ENCODE peak calls at places on chromosomes 12 and 14, in five cellular contexts. One of them, this sample, is unnamed.

GRCh38 chr14:62528296-62528695 is 517.0 kb downstream of the KCNH5 start:
- DNase-seq in thoracic aorta: no peak
- DNase-seq in CD8-positive, alpha-beta memory T cell: no peak
- DNase-seq in ovary: no peak
- DNase-seq in RWPE1: no peak
- DNase-seq in this sample: no peak

GRCh38 chr14:52599974-52600373 is 47.3 kb downstream of the GPR137C start:
- DNase-seq in thoracic aorta: no peak
- DNase-seq in CD8-positive, alpha-beta memory T cell: no peak
- DNase-seq in ovary: no peak
- DNase-seq in RWPE1: no peak
- DNase-seq in this sample: no peak

GRCh38 chr14:22391908-22392307 is 197.1 kb downstream of the DAD1 start:
- DNase-seq in thoracic aorta: no peak
- DNase-seq in CD8-positive, alpha-beta memory T cell: no peak
- DNase-seq in ovary: peak; percentile 38
- DNase-seq in RWPE1: peak; percentile 64
- DNase-seq in this sample: no peak

GRCh38 chr14:73896521-73896920 is 9.9 kb downstream of the ZNF410 start:
- DNase-seq in thoracic aorta: no peak
- DNase-seq in CD8-positive, alpha-beta memory T cell: no peak
- DNase-seq in ovary: no peak
- DNase-seq in RWPE1: no peak
- DNase-seq in this sample: no peak

GRCh38 chr12:19150273-19150895 is 20.9 kb downstream of the PLEKHA5 start:
- DNase-seq in thoracic aorta: no peak
- DNase-seq in CD8-positive, alpha-beta memory T cell: no peak
- DNase-seq in ovary: no peak
- DNase-seq in RWPE1: no peak
- DNase-seq in this sample: no peak

GRCh38 chr12:18476866-18477265 is 215.5 kb downstream of the PIK3C2G start:
- DNase-seq in thoracic aorta: no peak
- DNase-seq in CD8-positive, alpha-beta memory T cell: no peak
- DNase-seq in ovary: no peak
- DNase-seq in RWPE1: no peak
- DNase-seq in this sample: no peak

GRCh38 chr12:106342397-106343212 is 14.9 kb upstream of the POLR3B start:
- DNase-seq in thoracic aorta: peak; percentile 44
- DNase-seq in CD8-positive, alpha-beta memory T cell: no peak
- DNase-seq in ovary: peak; percentile 87
- DNase-seq in RWPE1: peak; percentile 51
- DNase-seq in this sample: no peak

GRCh38 chr14:61552196-61552595 is 143.1 kb upstream of the HIF1A start:
- DNase-seq in thoracic aorta: no peak
- DNase-seq in CD8-positive, alpha-beta memory T cell: no peak
- DNase-seq in ovary: no peak
- DNase-seq in RWPE1: no peak
- DNase-seq in this sample: no peak

GRCh38 chr12:1365703-1366102 is 228.7 kb downstream of the FBXL14 start:
- DNase-seq in thoracic aorta: no peak
- DNase-seq in CD8-positive, alpha-beta memory T cell: no peak
- DNase-seq in ovary: no peak
- DNase-seq in RWPE1: no peak
- DNase-seq in this sample: no peak

GRCh38 chr12:106226884-106227640 is 20.8 kb downstream of the CKAP4 start:
- DNase-seq in thoracic aorta: no peak
- DNase-seq in CD8-positive, alpha-beta memory T cell: peak; percentile 57
- DNase-seq in ovary: no peak
- DNase-seq in RWPE1: peak; percentile 84
- DNase-seq in this sample: peak; percentile 17

GRCh38 chr14:53306267-53306721 is 153.2 kb upstream of the DDHD1 start:
- DNase-seq in thoracic aorta: no peak
- DNase-seq in CD8-positive, alpha-beta memory T cell: peak; percentile 27
- DNase-seq in ovary: peak; percentile 82
- DNase-seq in RWPE1: peak; percentile 72
- DNase-seq in this sample: peak; percentile 13

GRCh38 chr14:72142328-72142727 is 210.1 kb downstream of the RGS6 start:
- DNase-seq in thoracic aorta: no peak
- DNase-seq in CD8-positive, alpha-beta memory T cell: no peak
- DNase-seq in ovary: no peak
- DNase-seq in RWPE1: no peak
- DNase-seq in this sample: no peak

GRCh38 chr12:50006754-50007442 is 18.4 kb downstream of the RACGAP1 start:
- DNase-seq in thoracic aorta: no peak
- DNase-seq in CD8-positive, alpha-beta memory T cell: no peak
- DNase-seq in ovary: no peak
- DNase-seq in RWPE1: no peak
- DNase-seq in this sample: no peak

GRCh38 chr12:41189395-41190251 is 1.5 kb downstream of the PDZRN4 start:
- DNase-seq in thoracic aorta: no peak
- DNase-seq in CD8-positive, alpha-beta memory T cell: no peak
- DNase-seq in ovary: peak; percentile 43
- DNase-seq in RWPE1: no peak
- DNase-seq in this sample: no peak

GRCh38 chr12:34291426-34291901 is 269.2 kb downstream of the ALG10 start:
- DNase-seq in thoracic aorta: no peak
- DNase-seq in CD8-positive, alpha-beta memory T cell: no peak
- DNase-seq in ovary: no peak
- DNase-seq in RWPE1: no peak
- DNase-seq in this sample: no peak

GRCh38 chr14:48936881-48937280 is 649.3 kb downstream of the RPS29 start:
- DNase-seq in thoracic aorta: no peak
- DNase-seq in CD8-positive, alpha-beta memory T cell: no peak
- DNase-seq in ovary: no peak
- DNase-seq in RWPE1: no peak
- DNase-seq in this sample: no peak

DNA sequence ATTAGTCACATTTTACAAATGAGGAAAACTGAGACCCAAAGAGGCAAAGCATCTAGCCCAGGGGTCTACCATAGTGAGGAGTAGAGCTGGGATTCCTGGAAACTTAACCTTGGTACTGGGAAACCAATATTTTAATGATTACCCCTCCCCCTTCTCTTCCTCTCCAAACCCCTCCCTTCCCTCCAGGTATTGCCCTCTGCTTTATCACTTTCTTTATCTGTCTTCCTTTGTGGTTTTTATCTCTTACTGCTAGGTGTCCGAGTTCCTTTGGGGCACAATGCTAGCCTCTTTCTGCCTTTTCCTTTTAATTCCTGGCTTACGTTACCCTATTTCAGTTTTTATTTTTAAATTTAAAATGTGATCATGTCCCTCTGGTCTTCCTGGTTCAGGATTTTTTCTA is 2.8 kb downstream of the GABARAPL1 start:
- DNase-seq in thoracic aorta: no peak
- DNase-seq in CD8-positive, alpha-beta memory T cell: no peak
- DNase-seq in ovary: no peak
- DNase-seq in RWPE1: no peak
- DNase-seq in this sample: no peak
- H3K27ac ChIP-seq in thoracic aorta: no peak overlapping the region
- H3K27ac ChIP-seq in CD8-positive, alpha-beta memory T cell: no peak overlapping the region
- H3K27ac ChIP-seq in ovary: no peak overlapping the region
- H3K27ac ChIP-seq in RWPE1: no peak overlapping the region
- H3K27ac ChIP-seq in this sample: no peak overlapping the region

DNA sequence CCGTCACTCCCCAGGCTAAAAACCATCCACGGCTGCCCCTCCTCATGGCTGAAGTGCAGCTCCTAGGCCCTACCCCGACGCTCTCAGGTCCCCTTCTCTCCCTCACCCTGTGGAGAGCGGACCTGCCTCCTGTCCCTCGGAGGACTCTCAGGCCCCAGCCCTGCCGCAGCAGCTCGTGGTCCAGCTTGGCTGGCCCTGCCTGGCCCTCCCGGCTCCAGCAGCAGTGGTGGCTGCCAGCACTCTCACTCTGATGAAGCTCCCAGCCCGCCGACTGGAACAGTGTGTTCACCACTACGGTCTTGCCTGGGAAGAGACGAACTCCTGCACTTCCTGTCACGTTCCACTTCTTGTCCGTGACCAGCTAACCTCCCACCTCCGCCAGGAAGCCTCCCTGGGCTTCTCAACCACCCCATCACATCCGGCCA is 11.1 kb downstream of the BAG5 start:
- DNase-seq in thoracic aorta: no peak
- DNase-seq in CD8-positive, alpha-beta memory T cell: no peak
- DNase-seq in ovary: no peak
- DNase-seq in RWPE1: no peak
- DNase-seq in this sample: no peak
- H3K27ac ChIP-seq in thoracic aorta: peak overlapping the region; percentile 90
- H3K27ac ChIP-seq in CD8-positive, alpha-beta memory T cell: no peak overlapping the region
- H3K27ac ChIP-seq in ovary: no peak overlapping the region
- H3K27ac ChIP-seq in RWPE1: peak overlapping the region; percentile 97
- H3K27ac ChIP-seq in this sample: no peak overlapping the region

GRCh38 chr12:103524238-103524875 is 28.6 kb upstream of the C12orf42 start:
- DNase-seq in thoracic aorta: no peak
- DNase-seq in CD8-positive, alpha-beta memory T cell: no peak
- DNase-seq in ovary: no peak
- DNase-seq in RWPE1: no peak
- DNase-seq in this sample: no peak
- H3K27ac ChIP-seq in thoracic aorta: no peak overlapping the region
- H3K27ac ChIP-seq in CD8-positive, alpha-beta memory T cell: no peak overlapping the region
- H3K27ac ChIP-seq in ovary: no peak overlapping the region
- H3K27ac ChIP-seq in RWPE1: no peak overlapping the region
- H3K27ac ChIP-seq in this sample: no peak overlapping the region

GRCh38 chr12:104280111-104280510 is 23.4 kb upstream of the EID3 start:
- DNase-seq in thoracic aorta: no peak
- DNase-seq in CD8-positive, alpha-beta memory T cell: no peak
- DNase-seq in ovary: no peak
- DNase-seq in RWPE1: no peak
- DNase-seq in this sample: no peak
- H3K27ac ChIP-seq in thoracic aorta: peak overlapping the region; percentile 78
- H3K27ac ChIP-seq in CD8-positive, alpha-beta memory T cell: no peak overlapping the region
- H3K27ac ChIP-seq in ovary: no peak overlapping the region
- H3K27ac ChIP-seq in RWPE1: no peak overlapping the region
- H3K27ac ChIP-seq in this sample: no peak overlapping the region

DNA sequence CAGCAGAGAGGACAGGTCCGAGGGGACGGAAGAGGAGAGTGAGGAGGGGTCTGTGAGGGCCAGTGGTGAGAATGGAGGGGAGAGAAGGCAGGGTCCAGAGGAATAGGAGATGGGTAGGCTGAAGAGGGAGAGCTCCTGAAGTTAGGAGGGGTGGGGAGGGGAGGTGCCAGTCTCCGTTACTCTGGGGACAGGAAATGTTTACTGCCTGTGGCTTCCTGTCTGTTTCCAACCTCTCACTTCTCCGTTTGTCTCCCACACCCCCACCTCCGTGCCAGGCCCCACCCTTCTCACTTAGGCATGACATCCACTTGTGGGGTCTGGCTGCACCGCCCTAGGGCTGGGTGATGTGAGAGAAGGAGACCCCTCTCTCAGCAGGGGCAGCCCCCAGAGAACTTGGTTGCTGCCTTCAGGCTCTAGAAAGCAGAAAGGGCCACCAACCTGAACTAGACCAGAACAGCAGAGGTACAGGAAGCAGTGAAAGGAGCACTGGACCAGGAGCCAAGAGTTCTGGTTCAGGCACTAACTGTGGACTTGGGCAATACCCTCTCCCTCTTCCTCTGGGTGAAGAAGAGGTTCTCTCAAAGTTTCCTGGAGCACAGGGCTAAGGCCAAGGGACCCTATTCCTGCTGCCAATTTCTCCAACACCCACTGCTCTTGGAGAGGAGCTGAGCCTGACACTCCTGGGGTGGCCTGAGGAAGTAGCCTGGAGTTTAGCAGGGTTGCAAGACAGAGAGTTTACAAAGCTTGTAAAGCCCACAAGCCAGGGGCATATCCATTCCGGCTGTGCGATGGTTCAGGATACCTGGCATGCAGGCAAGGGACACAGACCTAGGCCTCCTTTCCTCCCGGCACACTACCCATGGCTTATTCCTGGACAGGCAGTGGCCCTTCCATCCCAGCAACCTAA is 5.5 kb downstream of the ITGA5 start:
- DNase-seq in thoracic aorta: no peak
- DNase-seq in CD8-positive, alpha-beta memory T cell: peak; percentile 92
- DNase-seq in ovary: no peak
- DNase-seq in RWPE1: no peak
- DNase-seq in this sample: peak; percentile 84
- H3K27ac ChIP-seq in thoracic aorta: peak overlapping the region; percentile 67
- H3K27ac ChIP-seq in CD8-positive, alpha-beta memory T cell: peak overlapping the region; percentile 81
- H3K27ac ChIP-seq in ovary: no peak overlapping the region
- H3K27ac ChIP-seq in RWPE1: peak overlapping the region; percentile 89
- H3K27ac ChIP-seq in this sample: peak overlapping the region; percentile 99

GRCh38 chr14:77615231-77616132 is 955 bp downstream of the SPTLC2 start:
- DNase-seq in thoracic aorta: no peak
- DNase-seq in CD8-positive, alpha-beta memory T cell: peak; percentile 17
- DNase-seq in ovary: no peak
- DNase-seq in RWPE1: no peak
- DNase-seq in this sample: peak; percentile 2
- H3K27ac ChIP-seq in thoracic aorta: peak overlapping the region; percentile 70
- H3K27ac ChIP-seq in CD8-positive, alpha-beta memory T cell: peak overlapping the region; percentile 60
- H3K27ac ChIP-seq in ovary: no peak overlapping the region
- H3K27ac ChIP-seq in RWPE1: peak overlapping the region; percentile 88
- H3K27ac ChIP-seq in this sample: peak overlapping the region; percentile 41

DNA sequence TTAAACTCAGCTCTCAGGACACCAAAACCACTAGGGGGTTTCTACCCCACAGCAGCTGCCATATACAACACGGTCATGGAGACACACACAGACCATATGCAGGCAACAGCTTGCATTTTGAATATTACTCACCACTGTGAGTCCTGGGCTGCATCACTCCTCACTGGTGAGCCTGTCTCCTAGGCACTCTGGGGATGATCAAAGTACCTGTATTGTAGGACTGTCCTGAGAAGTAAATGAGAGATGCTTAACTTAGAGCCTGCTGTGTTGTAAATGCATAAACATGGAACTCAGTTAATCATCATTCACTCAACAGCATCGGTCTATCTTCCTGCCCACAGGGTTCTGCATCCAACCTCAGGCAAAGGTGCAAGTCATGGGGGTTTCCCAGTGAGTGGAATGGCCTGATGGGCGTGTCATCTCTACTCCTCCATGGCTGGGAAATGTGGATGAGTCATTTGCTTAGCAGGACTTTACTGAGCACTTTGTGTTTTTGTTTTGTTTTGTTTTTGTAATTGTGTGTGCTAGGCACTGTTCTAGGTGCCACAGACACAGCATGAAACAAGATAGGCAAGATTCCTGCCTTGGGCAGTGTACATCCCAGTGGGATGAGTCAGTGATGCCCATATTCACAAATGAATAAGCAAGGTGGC is 1141.2 kb upstream of the TMEM132C start:
- DNase-seq in thoracic aorta: no peak
- DNase-seq in CD8-positive, alpha-beta memory T cell: no peak
- DNase-seq in ovary: no peak
- DNase-seq in RWPE1: peak; percentile 97
- DNase-seq in this sample: no peak
- H3K27ac ChIP-seq in thoracic aorta: no peak overlapping the region
- H3K27ac ChIP-seq in CD8-positive, alpha-beta memory T cell: peak overlapping the region; percentile 14
- H3K27ac ChIP-seq in ovary: no peak overlapping the region
- H3K27ac ChIP-seq in RWPE1: peak overlapping the region; percentile 79
- H3K27ac ChIP-seq in this sample: no peak overlapping the region

DNA sequence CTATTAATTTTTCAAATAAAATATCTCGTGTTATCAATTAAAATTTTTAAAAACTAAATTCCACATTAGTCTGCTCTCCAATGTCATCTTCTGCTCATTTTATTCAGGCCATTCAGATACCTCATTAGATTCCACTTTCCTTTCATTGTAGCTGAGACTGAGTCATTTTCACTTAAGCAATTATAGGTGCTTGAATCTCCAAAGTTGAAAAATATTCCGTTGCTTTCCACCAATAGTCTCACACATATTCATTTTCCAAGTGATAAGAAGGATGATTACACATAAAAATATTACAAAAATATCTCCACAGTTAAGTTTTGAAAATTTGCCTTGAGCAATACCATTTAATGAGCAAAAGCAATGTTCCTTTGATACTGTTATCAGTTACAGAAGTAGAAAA is 36.5 kb upstream of the YBX3 start:
- DNase-seq in thoracic aorta: no peak
- DNase-seq in CD8-positive, alpha-beta memory T cell: no peak
- DNase-seq in ovary: no peak
- DNase-seq in RWPE1: no peak
- DNase-seq in this sample: no peak
- H3K27ac ChIP-seq in thoracic aorta: no peak overlapping the region
- H3K27ac ChIP-seq in CD8-positive, alpha-beta memory T cell: no peak overlapping the region
- H3K27ac ChIP-seq in ovary: no peak overlapping the region
- H3K27ac ChIP-seq in RWPE1: no peak overlapping the region
- H3K27ac ChIP-seq in this sample: no peak overlapping the region

This sample was measured in CD4-positive, alpha-beta T cell.